ENCODE peak calls at places on chromosomes 3 and 15, in six cellular contexts. C, G, U, I, P and D are unnamed samples.

GRCh38 chr3:193545304-193545703 is 9.4 kb downstream of the ATP13A4 start:
- DNase-seq in C (no peak), G (no peak), U (no peak), I (no peak), P (no peak), D (no peak)

GRCh38 chr3:98513136-98513535 is 9.6 kb downstream of the CLDND1 start:
- DNase-seq in C (peak), G (no peak), U (no peak), I (no peak), P (no peak), D (no peak)

GRCh38 chr3:185270956-185271332 is 17.1 kb upstream of the EHHADH start:
- DNase-seq in C (no peak), G (no peak), U (no peak), I (no peak), P (no peak), D (no peak)

GRCh38 chr3:123053107-123053506 is 13.7 kb upstream of the PDIA5 start:
- DNase-seq in C (no peak), G (no peak), U (no peak), I (no peak), P (no peak), D (no peak)

GRCh38 chr3:131444180-131444579 is 58.6 kb downstream of the MRPL3 start:
- DNase-seq in C (no peak), G (no peak), U (no peak), I (no peak), P (no peak), D (no peak)

GRCh38 chr3:184059424-184059823 is 6.6 kb downstream of the HTR3C start:
- DNase-seq in C (no peak), G (no peak), U (no peak), I (no peak), P (no peak), D (no peak)

GRCh38 chr15:31402511-31403056 is 75.9 kb downstream of the KLF13 start:
- DNase-seq in C (no peak), G (no peak), U (no peak), I (no peak), P (no peak), D (no peak)

GRCh38 chr3:4575413-4575812 is 82.3 kb downstream of the ITPR1 start:
- DNase-seq in C (no peak), G (no peak), U (no peak), I (no peak), P (no peak), D (no peak)

GRCh38 chr3:31550452-31551251 is 17.9 kb downstream of the STT3B start:
- DNase-seq in C (peak), G (no peak), U (no peak), I (no peak), P (no peak), D (no peak)

GRCh38 chr15:28989239-28989830 is 103.6 kb downstream of the APBA2 start:
- DNase-seq in C (no peak), G (no peak), U (peak), I (peak), P (no peak), D (no peak)

GRCh38 chr15:41904487-41905359 is 10.9 kb upstream of the SPTBN5 start:
- DNase-seq in C (peak), G (no peak), U (peak), I (peak), P (peak), D (peak)

GRCh38 chr3:107988464-107989156 is 102.2 kb downstream of the CD47 start:
- DNase-seq in C (peak), G (no peak), U (no peak), I (no peak), P (no peak), D (no peak)

GRCh38 chr3:195820901-195821300 is 9.2 kb upstream of the MUC4 start:
- DNase-seq in C (no peak), G (no peak), U (no peak), I (no peak), P (no peak), D (no peak)

GRCh38 chr3:177127008-177127407 is 70.3 kb downstream of the TBL1XR1 start:
- DNase-seq in C (no peak), G (no peak), U (no peak), I (no peak), P (no peak), D (no peak)

GRCh38 chr3:105366302-105367062 is at the start of gene ALCAM:
- DNase-seq in C (peak), G (peak), U (peak), I (peak), P (peak), D (peak)

GRCh38 chr3:128367726-128368125 is 99.0 kb downstream of the DNAJB8 start:
- DNase-seq in C (peak), G (no peak), U (no peak), I (no peak), P (no peak), D (no peak)

GRCh38 chr3:74067296-74067695 is 442.6 kb upstream of the PDZRN3 start:
- DNase-seq in C (no peak), G (peak), U (no peak), I (no peak), P (no peak), D (no peak)

GRCh38 chr3:41317298-41317697 is 118.0 kb downstream of the CTNNB1 start:
- DNase-seq in C (no peak), G (no peak), U (no peak), I (no peak), P (no peak), D (no peak)

GRCh38 chr3:109924196-109924595 is 586.9 kb upstream of the DPPA4 start:
- DNase-seq in C (no peak), G (no peak), U (no peak), I (no peak), P (no peak), D (no peak)

GRCh38 chr3:147934316-147935188 is 525.4 kb downstream of the ZIC1 start:
- DNase-seq in C (no peak), G (no peak), U (no peak), I (no peak), P (no peak), D (no peak)

GRCh38 chr15:38002883-38003477 is 68.5 kb downstream of the TMCO5A start:
- DNase-seq in C (peak), G (peak), U (no peak), I (peak), P (no peak), D (peak)

GRCh38 chr3:74217467-74217866 is 397.0 kb downstream of the CNTN3 start:
- DNase-seq in C (no peak), G (no peak), U (no peak), I (no peak), P (no peak), D (no peak)